ENCODE peak calls at places on chromosomes 5 and 9, in ten cellular contexts. E is T follicular helper cell; P is myocyte; Z is psoas muscle; Y is mesothelial cell of epicardium; O is cardiac fibroblast; K is SW480; W is stimulated activated CD4-positive, alpha-beta T cell treated with anti-CD3 and anti-CD28 coated beads, Interleukin-12 subunit alpha, Interleukin-12 subunit beta, amount 100 ng/mL, for 48 hours; C is naive thymus-derived CD8-positive, alpha-beta T cell; U is HS-5. J is an unnamed sample.

GRCh38 chr5:173327084-173327947 is 898 bp downstream of the STC2 start:
- DNase-seq in E (no peak), P (peak), Z (no peak), Y (no peak), O (peak), K (no peak), W (no peak), C (no peak), U (no peak), J (peak)

GRCh38 chr5:96901384-96901783 is 25.1 kb downstream of the ERAP2 start:
- DNase-seq in E (no peak), P (no peak), Z (no peak), Y (no peak), O (no peak), K (no peak), W (no peak), C (no peak), U (no peak), J (no peak)

GRCh38 chr5:52771343-52772039 is 16.2 kb upstream of the ITGA1 start:
- DNase-seq in E (no peak), P (no peak), Z (no peak), Y (no peak), O (no peak), K (no peak), W (peak), C (peak), U (no peak), J (no peak)

GRCh38 chr9:22119537-22120167 is 110.5 kb upstream of the CDKN2B start:
- DNase-seq in E (no peak), P (peak), Z (no peak), Y (no peak), O (peak), K (peak), W (no peak), C (peak), U (no peak), J (peak)

GRCh38 chr9:99978221-99978620 is 71.8 kb downstream of the STX17 start:
- DNase-seq in E (no peak), P (no peak), Z (no peak), Y (no peak), O (no peak), K (no peak), W (no peak), C (no peak), U (no peak), J (no peak)

GRCh38 chr9:87157366-87158031 is 210.2 kb upstream of the GAS1 start:
- DNase-seq in E (no peak), P (no peak), Z (no peak), Y (no peak), O (no peak), K (no peak), W (no peak), C (no peak), U (no peak), J (no peak)

GRCh38 chr9:130029223-130029583 is 13.8 kb downstream of the FNBP1 start:
- DNase-seq in E (no peak), P (no peak), Z (no peak), Y (no peak), O (no peak), K (no peak), W (peak), C (no peak), U (no peak), J (no peak)

GRCh38 chr5:120354126-120354525 is 110.0 kb upstream of the PRR16 start:
- DNase-seq in E (no peak), P (no peak), Z (no peak), Y (no peak), O (no peak), K (no peak), W (no peak), C (no peak), U (no peak), J (no peak)

GRCh38 chr9:135714242-135715055 is 12.5 kb downstream of the KCNT1 start:
- DNase-seq in E (no peak), P (no peak), Z (no peak), Y (peak), O (no peak), K (no peak), W (no peak), C (no peak), U (no peak), J (no peak)

GRCh38 chr5:95081500-95082355 is 203.2 kb downstream of the MCTP1 start:
- DNase-seq in E (no peak), P (peak), Z (peak), Y (no peak), O (peak), K (peak), W (no peak), C (peak), U (peak), J (peak)

GRCh38 chr5:172886974-172887491 is 53.0 kb downstream of the ERGIC1 start:
- DNase-seq in E (no peak), P (no peak), Z (peak), Y (no peak), O (peak), K (no peak), W (no peak), C (no peak), U (peak), J (no peak)

GRCh38 chr9:88198346-88198807 is 60.1 kb upstream of the SPATA31C2 start:
- DNase-seq in E (no peak), P (peak), Z (no peak), Y (no peak), O (peak), K (no peak), W (no peak), C (no peak), U (peak), J (peak)

GRCh38 chr5:67166460-67166871 is 30.1 kb downstream of the CD180 start:
- DNase-seq in E (peak), P (no peak), Z (peak), Y (no peak), O (no peak), K (peak), W (peak), C (peak), U (no peak), J (no peak)

GRCh38 chr9:38008168-38009034 is 60.6 kb downstream of the SHB start:
- DNase-seq in E (no peak), P (peak), Z (no peak), Y (no peak), O (peak), K (peak), W (peak), C (no peak), U (peak), J (peak)

GRCh38 chr5:82991678-82992323 is 85.4 kb downstream of the TMEM167A start:
- DNase-seq in E (no peak), P (no peak), Z (no peak), Y (no peak), O (peak), K (no peak), W (no peak), C (no peak), U (no peak), J (peak)

GRCh38 chr5:158320934-158321333 is 462.0 kb upstream of the CLINT1 start:
- DNase-seq in E (no peak), P (no peak), Z (no peak), Y (no peak), O (no peak), K (no peak), W (no peak), C (no peak), U (no peak), J (no peak)

GRCh38 chr9:89234636-89235035 is 56.0 kb upstream of the SHC3 start:
- DNase-seq in E (no peak), P (no peak), Z (no peak), Y (no peak), O (peak), K (no peak), W (peak), C (peak), U (no peak), J (no peak)

GRCh38 chr5:159819671-159820411 is 96.4 kb upstream of the ADRA1B start:
- DNase-seq in E (no peak), P (peak), Z (peak), Y (no peak), O (peak), K (no peak), W (no peak), C (no peak), U (no peak), J (peak)

GRCh38 chr9:130769004-130769403 is 66.0 kb upstream of the ABL1 start:
- DNase-seq in E (no peak), P (no peak), Z (no peak), Y (no peak), O (no peak), K (no peak), W (no peak), C (no peak), U (no peak), J (no peak)